ENCODE peak calls at places on chromosomes 13 and 19, in six cellular contexts. S, B, O, H, N and K are unnamed samples.

GRCh38 chr13:21517576-21517975 is 58.5 kb upstream of the ZDHHC20 start:
- DNase-seq in S (no peak), B (no peak), O (no peak), H (no peak), N (no peak), K (no peak)

GRCh38 chr13:99750951-99751350 is 220.6 kb downstream of the ZIC5 start:
- DNase-seq in S (no peak), B (no peak), O (no peak), H (no peak), N (no peak), K (no peak)

GRCh38 chr13:102325321-102325720 is 76.5 kb downstream of the FGF14 start:
- DNase-seq in S (no peak), B (no peak), O (no peak), H (no peak), N (no peak), K (no peak)

GRCh38 chr19:41106177-41106576 is 8.1 kb upstream of the CYP2F1 start:
- DNase-seq in S (no peak), B (no peak), O (no peak), H (no peak), N (no peak), K (no peak)

GRCh38 chr13:32426191-32426980 is 1.5 kb downstream of the N4BP2L1 start:
- DNase-seq in S (no peak), B (no peak), O (no peak), H (peak), N (no peak), K (no peak)

GRCh38 chr19:39127812-39128510 is 2.4 kb downstream of the PAK4 start:
- DNase-seq in S (peak), B (peak), O (no peak), H (no peak), N (no peak), K (no peak)

GRCh38 chr13:66237411-66238062 is 992.6 kb downstream of the PCDH9 start:
- DNase-seq in S (no peak), B (no peak), O (no peak), H (no peak), N (no peak), K (no peak)

GRCh38 chr13:70723732-70724131 is 615.5 kb upstream of the KLHL1 start:
- DNase-seq in S (no peak), B (no peak), O (no peak), H (no peak), N (no peak), K (peak)

GRCh38 chr13:25848822-25849740 is 202.7 kb downstream of the SHISA2 start:
- DNase-seq in S (no peak), B (no peak), O (no peak), H (no peak), N (no peak), K (no peak)

GRCh38 chr19:33199441-33200265 is 5.5 kb downstream of the LRP3 start:
- DNase-seq in S (no peak), B (no peak), O (no peak), H (peak), N (no peak), K (no peak)

GRCh38 chr13:71242191-71242590 is 624.8 kb downstream of the DACH1 start:
- DNase-seq in S (no peak), B (no peak), O (no peak), H (no peak), N (no peak), K (no peak)

GRCh38 chr19:13156968-13157882 is 7.0 kb downstream of the IER2 start:
- DNase-seq in S (peak), B (no peak), O (no peak), H (peak), N (no peak), K (no peak)

GRCh38 chr19:33639034-33639681 is 17.4 kb downstream of the CHST8 start:
- DNase-seq in S (no peak), B (no peak), O (peak), H (no peak), N (no peak), K (no peak)

GRCh38 chr19:664913-665443 is 2.0 kb upstream of the RNF126 start:
- DNase-seq in S (peak), B (no peak), O (peak), H (peak), N (peak), K (peak)